ENCODE peak calls at places on chromosomes 16 and 17, in six cellular contexts. One of them, this sample, is unnamed.

GRCh38 chr16:68948230-68948910 is 105.0 kb downstream of the TANGO6 start:
- DNase-seq in gastrocnemius medialis: no peak
- DNase-seq in amygdala: no peak
- DNase-seq in activated CD8-positive, alpha-beta T cell treated with anti-CD3 and anti-CD28 coated beads, Interleukin-2, amount 10 ng/mL, durations not matched to agents 7 days and 5 days: no peak
- DNase-seq in effector CD4-positive, alpha-beta T cell: no peak
- DNase-seq in T-helper 2 cell: no peak
- DNase-seq in this sample: no peak

GRCh38 chr16:83200005-83200779 is 573.4 kb downstream of the CDH13 start:
- DNase-seq in gastrocnemius medialis: no peak
- DNase-seq in amygdala: no peak
- DNase-seq in activated CD8-positive, alpha-beta T cell treated with anti-CD3 and anti-CD28 coated beads, Interleukin-2, amount 10 ng/mL, durations not matched to agents 7 days and 5 days: no peak
- DNase-seq in effector CD4-positive, alpha-beta T cell: no peak
- DNase-seq in T-helper 2 cell: no peak
- DNase-seq in this sample: no peak

GRCh38 chr16:4517812-4518211 is 20.8 kb downstream of the CDIP1 start:
- DNase-seq in gastrocnemius medialis: no peak
- DNase-seq in amygdala: no peak
- DNase-seq in activated CD8-positive, alpha-beta T cell treated with anti-CD3 and anti-CD28 coated beads, Interleukin-2, amount 10 ng/mL, durations not matched to agents 7 days and 5 days: no peak
- DNase-seq in effector CD4-positive, alpha-beta T cell: no peak
- DNase-seq in T-helper 2 cell: no peak
- DNase-seq in this sample: no peak

GRCh38 chr16:87461466-87461975 is 31.3 kb downstream of the ZCCHC14 start:
- DNase-seq in gastrocnemius medialis: peak; percentile 44
- DNase-seq in amygdala: no peak
- DNase-seq in activated CD8-positive, alpha-beta T cell treated with anti-CD3 and anti-CD28 coated beads, Interleukin-2, amount 10 ng/mL, durations not matched to agents 7 days and 5 days: no peak
- DNase-seq in effector CD4-positive, alpha-beta T cell: no peak
- DNase-seq in T-helper 2 cell: no peak
- DNase-seq in this sample: peak; percentile 23

GRCh38 chr16:85363881-85364280 is 249.2 kb upstream of the GSE1 start:
- DNase-seq in gastrocnemius medialis: no peak
- DNase-seq in amygdala: no peak
- DNase-seq in activated CD8-positive, alpha-beta T cell treated with anti-CD3 and anti-CD28 coated beads, Interleukin-2, amount 10 ng/mL, durations not matched to agents 7 days and 5 days: no peak
- DNase-seq in effector CD4-positive, alpha-beta T cell: no peak
- DNase-seq in T-helper 2 cell: no peak
- DNase-seq in this sample: no peak

GRCh38 chr17:31472137-31472536 is 80.7 kb downstream of the RAB11FIP4 start:
- DNase-seq in gastrocnemius medialis: no peak
- DNase-seq in amygdala: peak; percentile 25
- DNase-seq in activated CD8-positive, alpha-beta T cell treated with anti-CD3 and anti-CD28 coated beads, Interleukin-2, amount 10 ng/mL, durations not matched to agents 7 days and 5 days: no peak
- DNase-seq in effector CD4-positive, alpha-beta T cell: no peak
- DNase-seq in T-helper 2 cell: no peak
- DNase-seq in this sample: no peak

GRCh38 chr16:30446203-30446595 is 525 bp upstream of the SEPHS2 start:
- DNase-seq in gastrocnemius medialis: no peak
- DNase-seq in amygdala: no peak
- DNase-seq in activated CD8-positive, alpha-beta T cell treated with anti-CD3 and anti-CD28 coated beads, Interleukin-2, amount 10 ng/mL, durations not matched to agents 7 days and 5 days: no peak
- DNase-seq in effector CD4-positive, alpha-beta T cell: no peak
- DNase-seq in T-helper 2 cell: no peak
- DNase-seq in this sample: no peak

GRCh38 chr16:19843371-19843770 is 41.3 kb downstream of the GPRC5B start:
- DNase-seq in gastrocnemius medialis: no peak
- DNase-seq in amygdala: no peak
- DNase-seq in activated CD8-positive, alpha-beta T cell treated with anti-CD3 and anti-CD28 coated beads, Interleukin-2, amount 10 ng/mL, durations not matched to agents 7 days and 5 days: no peak
- DNase-seq in effector CD4-positive, alpha-beta T cell: no peak
- DNase-seq in T-helper 2 cell: no peak
- DNase-seq in this sample: no peak

GRCh38 chr16:8931864-8932263 is 31.8 kb downstream of the USP7 start:
- DNase-seq in gastrocnemius medialis: no peak
- DNase-seq in amygdala: no peak
- DNase-seq in activated CD8-positive, alpha-beta T cell treated with anti-CD3 and anti-CD28 coated beads, Interleukin-2, amount 10 ng/mL, durations not matched to agents 7 days and 5 days: peak; percentile 73
- DNase-seq in effector CD4-positive, alpha-beta T cell: peak; percentile 50
- DNase-seq in T-helper 2 cell: peak; percentile 41
- DNase-seq in this sample: no peak

GRCh38 chr17:21001111-21001812 is 41.5 kb downstream of the USP22 start:
- DNase-seq in gastrocnemius medialis: no peak
- DNase-seq in amygdala: no peak
- DNase-seq in activated CD8-positive, alpha-beta T cell treated with anti-CD3 and anti-CD28 coated beads, Interleukin-2, amount 10 ng/mL, durations not matched to agents 7 days and 5 days: no peak
- DNase-seq in effector CD4-positive, alpha-beta T cell: no peak
- DNase-seq in T-helper 2 cell: no peak
- DNase-seq in this sample: no peak

GRCh38 chr16:4315185-4316102 is at the start of gene GLIS2:
- DNase-seq in gastrocnemius medialis: no peak
- DNase-seq in amygdala: no peak
- DNase-seq in activated CD8-positive, alpha-beta T cell treated with anti-CD3 and anti-CD28 coated beads, Interleukin-2, amount 10 ng/mL, durations not matched to agents 7 days and 5 days: no peak
- DNase-seq in effector CD4-positive, alpha-beta T cell: peak; percentile 21
- DNase-seq in T-helper 2 cell: no peak
- DNase-seq in this sample: no peak

GRCh38 chr16:11604783-11605563 is 18.3 kb upstream of the LITAF start:
- DNase-seq in gastrocnemius medialis: no peak
- DNase-seq in amygdala: no peak
- DNase-seq in activated CD8-positive, alpha-beta T cell treated with anti-CD3 and anti-CD28 coated beads, Interleukin-2, amount 10 ng/mL, durations not matched to agents 7 days and 5 days: no peak
- DNase-seq in effector CD4-positive, alpha-beta T cell: no peak
- DNase-seq in T-helper 2 cell: no peak
- DNase-seq in this sample: peak; percentile 43

GRCh38 chr16:14600164-14600563 is 29.9 kb downstream of the PARN start:
- DNase-seq in gastrocnemius medialis: no peak
- DNase-seq in amygdala: no peak
- DNase-seq in activated CD8-positive, alpha-beta T cell treated with anti-CD3 and anti-CD28 coated beads, Interleukin-2, amount 10 ng/mL, durations not matched to agents 7 days and 5 days: no peak
- DNase-seq in effector CD4-positive, alpha-beta T cell: no peak
- DNase-seq in T-helper 2 cell: no peak
- DNase-seq in this sample: no peak

GRCh38 chr17:2885751-2886150 is 89.5 kb downstream of the RAP1GAP2 start:
- DNase-seq in gastrocnemius medialis: no peak
- DNase-seq in amygdala: no peak
- DNase-seq in activated CD8-positive, alpha-beta T cell treated with anti-CD3 and anti-CD28 coated beads, Interleukin-2, amount 10 ng/mL, durations not matched to agents 7 days and 5 days: no peak
- DNase-seq in effector CD4-positive, alpha-beta T cell: no peak
- DNase-seq in T-helper 2 cell: no peak
- DNase-seq in this sample: no peak

GRCh38 chr17:72318131-72318530 is 197.3 kb downstream of the SOX9 start:
- DNase-seq in gastrocnemius medialis: no peak
- DNase-seq in amygdala: no peak
- DNase-seq in activated CD8-positive, alpha-beta T cell treated with anti-CD3 and anti-CD28 coated beads, Interleukin-2, amount 10 ng/mL, durations not matched to agents 7 days and 5 days: no peak
- DNase-seq in effector CD4-positive, alpha-beta T cell: no peak
- DNase-seq in T-helper 2 cell: no peak
- DNase-seq in this sample: no peak

GRCh38 chr17:73226556-73227172 is 33.8 kb downstream of the COG1 start:
- DNase-seq in gastrocnemius medialis: no peak
- DNase-seq in amygdala: no peak
- DNase-seq in activated CD8-positive, alpha-beta T cell treated with anti-CD3 and anti-CD28 coated beads, Interleukin-2, amount 10 ng/mL, durations not matched to agents 7 days and 5 days: no peak
- DNase-seq in effector CD4-positive, alpha-beta T cell: no peak
- DNase-seq in T-helper 2 cell: no peak
- DNase-seq in this sample: no peak

GRCh38 chr16:21060027-21060510 is 90.6 kb downstream of the DNAH3 start:
- DNase-seq in gastrocnemius medialis: no peak
- DNase-seq in amygdala: no peak
- DNase-seq in activated CD8-positive, alpha-beta T cell treated with anti-CD3 and anti-CD28 coated beads, Interleukin-2, amount 10 ng/mL, durations not matched to agents 7 days and 5 days: no peak
- DNase-seq in effector CD4-positive, alpha-beta T cell: no peak
- DNase-seq in T-helper 2 cell: no peak
- DNase-seq in this sample: no peak

GRCh38 chr17:9107527-9107926 is 86.2 kb downstream of the NTN1 start:
- DNase-seq in gastrocnemius medialis: no peak
- DNase-seq in amygdala: no peak
- DNase-seq in activated CD8-positive, alpha-beta T cell treated with anti-CD3 and anti-CD28 coated beads, Interleukin-2, amount 10 ng/mL, durations not matched to agents 7 days and 5 days: no peak
- DNase-seq in effector CD4-positive, alpha-beta T cell: no peak
- DNase-seq in T-helper 2 cell: no peak
- DNase-seq in this sample: no peak

GRCh38 chr16:2980227-2981176 is at the start of gene PKMYT1:
- DNase-seq in gastrocnemius medialis: peak; percentile 82
- DNase-seq in amygdala: peak; percentile 31
- DNase-seq in activated CD8-positive, alpha-beta T cell treated with anti-CD3 and anti-CD28 coated beads, Interleukin-2, amount 10 ng/mL, durations not matched to agents 7 days and 5 days: peak; percentile 95
- DNase-seq in effector CD4-positive, alpha-beta T cell: peak; percentile 91
- DNase-seq in T-helper 2 cell: peak; percentile 91
- DNase-seq in this sample: no peak

GRCh38 chr17:14922421-14922820 is 342.7 kb downstream of the PMP22 start:
- DNase-seq in gastrocnemius medialis: no peak
- DNase-seq in amygdala: no peak
- DNase-seq in activated CD8-positive, alpha-beta T cell treated with anti-CD3 and anti-CD28 coated beads, Interleukin-2, amount 10 ng/mL, durations not matched to agents 7 days and 5 days: no peak
- DNase-seq in effector CD4-positive, alpha-beta T cell: no peak
- DNase-seq in T-helper 2 cell: no peak
- DNase-seq in this sample: no peak

This sample was measured in thoracic aorta.